ENCODE peak calls at places on chromosomes 4 and X, in ten cellular contexts. A is mesenchymal stem cell; R is lung; V is uterus; J is adipocyte; H is breast epithelium; Z is fibroblast of lung; G is DND-41; C is cardiac muscle cell; K is CD8-positive, alpha-beta memory T cell. O is an unnamed sample.
A peak's percentile ranks its signal among the peaks of the same experiment; 100 is the strongest.

GRCh38 chr4:84309191-84309590 is 189.9 kb downstream of the NKX6-1 start:
- DNase-seq in R (no peak), A (no peak), H (no peak), G (no peak), C (no peak), K (no peak), V (no peak), Z (no peak), J (no peak), O (no peak)

GRCh38 chr4:6591781-6592180 is 16.8 kb downstream of the MAN2B2 start:
- DNase-seq in R (no peak), V (no peak), K (no peak), H (no peak), A (no peak), Z (no peak), C (no peak), J (no peak), G (no peak), O (no peak)

GRCh38 chr4:139833131-139833930 is 167.7 kb downstream of the MGST2 start:
- DNase-seq in G (no peak), J (no peak), H (no peak), A (no peak), C (no peak), V (no peak), Z (no peak), R (no peak), K (no peak), O (no peak)

GRCh38 chrX:51420610-51421009 is 75.8 kb downstream of the NUDT11 start:
- DNase-seq in V (no peak), C (peak; percentile 59), G (peak; percentile 4), H (no peak), Z (peak; percentile 58), A (peak; percentile 18), R (no peak), J (peak; percentile 81), K (no peak), O (no peak)

GRCh38 chr4:56575820-56576429 is 70.3 kb downstream of the ARL9 start:
- DNase-seq in J (peak; percentile 76), C (peak; percentile 32), R (no peak), V (no peak), H (no peak), K (no peak), Z (peak; percentile 74), A (peak; percentile 65), G (no peak), O (no peak)

GRCh38 chr4:176575141-176575731 is 217.5 kb downstream of the VEGFC start:
- DNase-seq in C (no peak), A (peak; percentile 36), J (no peak), K (no peak), H (no peak), V (no peak), Z (peak; percentile 85), G (no peak), R (no peak), O (no peak)

GRCh38 chr4:160887668-160888067 is 1276.1 kb downstream of the FSTL5 start:
- DNase-seq in K (no peak), H (no peak), Z (no peak), A (no peak), R (no peak), G (no peak), C (no peak), V (no peak), J (no peak), O (no peak)

GRCh38 chr4:80005863-80006262 is 67.2 kb downstream of the ANTXR2 start:
- DNase-seq in A (peak; percentile 33), J (no peak), H (no peak), V (no peak), K (no peak), G (no peak), R (no peak), C (no peak), Z (no peak), O (no peak)

GRCh38 chrX:49071877-49072711 is 1.7 kb downstream of the PRAF2 start:
- DNase-seq in R (peak; percentile 85), Z (peak; percentile 79), J (peak; percentile 49), H (peak; percentile 76), C (no peak), G (no peak), V (peak; percentile 84), K (no peak), A (no peak), O (no peak)

GRCh38 chr4:100880012-100880411 is 362.2 kb upstream of the EMCN start:
- DNase-seq in K (no peak), J (no peak), C (peak; percentile 7), G (no peak), Z (no peak), A (no peak), H (no peak), V (no peak), R (no peak), O (no peak)

GRCh38 chr4:100462206-100462605 is 55.6 kb downstream of the EMCN start:
- DNase-seq in R (no peak), H (no peak), V (no peak), K (no peak), G (no peak), A (peak; percentile 69), C (no peak), J (peak; percentile 28), Z (peak; percentile 3), O (no peak)

GRCh38 chr4:66014146-66014765 is 344.0 kb upstream of the EPHA5 start:
- DNase-seq in C (peak; percentile 23), K (no peak), G (no peak), J (no peak), H (no peak), V (no peak), Z (no peak), A (no peak), R (no peak), O (no peak)

GRCh38 chr4:109703664-109704351 is 563 bp upstream of the CASP6 start:
- DNase-seq in J (peak; percentile 24), G (no peak), C (no peak), Z (peak; percentile 28), K (no peak), V (no peak), A (peak; percentile 28), R (no peak), H (no peak), O (no peak)

GRCh38 chr4:106494066-106494465 is 125.5 kb upstream of the GIMD1 start:
- DNase-seq in C (no peak), V (no peak), R (no peak), Z (peak; percentile 4), A (peak; percentile 6), G (no peak), J (peak; percentile 24), K (no peak), H (no peak), O (no peak)

DNA sequence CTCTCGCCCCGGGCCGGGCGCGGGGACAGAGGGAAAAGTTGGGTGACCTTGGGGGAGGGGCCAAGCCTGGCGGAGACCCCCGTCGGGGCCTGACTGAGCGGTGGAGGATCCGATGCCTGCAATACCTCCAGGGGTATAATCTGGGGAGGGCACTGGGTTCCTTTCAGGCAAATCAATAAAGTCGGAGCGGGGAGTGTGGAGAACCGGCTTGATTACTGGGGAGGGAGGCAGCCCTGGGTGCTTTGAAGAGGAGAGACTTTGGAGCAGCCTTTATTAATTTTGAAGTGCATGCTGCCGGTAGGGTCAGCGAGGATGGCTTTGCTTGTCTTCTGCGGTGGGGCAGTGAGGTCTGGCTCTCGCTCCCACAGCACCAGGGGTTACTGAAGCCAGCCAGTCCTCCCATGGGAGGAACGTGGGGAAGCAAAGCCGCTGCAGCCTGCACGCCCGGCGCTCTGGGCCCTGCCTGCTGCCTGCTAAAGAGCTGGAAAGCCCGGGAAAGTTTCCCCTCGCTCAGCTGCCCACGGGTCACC is 396 bp upstream of the LGI2 start:
- DNase-seq in H (no peak), C (peak; percentile 53), J (peak; percentile 21), A (peak; percentile 34), G (no peak), Z (peak; percentile 10), K (no peak), V (peak; percentile 43), R (no peak), O (no peak)
- H3K4me3 ChIP-seq in H (peak overlapping the region; percentile 79), C (peak overlapping the region; percentile 72), J (peak overlapping the region; percentile 73), A (peak overlapping the region; percentile 56), G (no peak overlapping the region), Z (no peak overlapping the region), K (no peak overlapping the region), V (peak overlapping the region; percentile 36), R (no peak overlapping the region), O (no peak overlapping the region)

GRCh38 chrX:55813150-55813549 is 95.6 kb downstream of the RRAGB start:
- DNase-seq in Z (no peak), R (no peak), J (no peak), C (no peak), G (no peak), H (no peak), V (no peak), A (no peak), K (no peak), O (no peak)
- H3K9me3 ChIP-seq in Z (no peaks in the 10 kb centered on the region), R (no peaks in the 10 kb centered on the region), J (peaks cover 5% of the 10 kb centered on the region), C (no peaks in the 10 kb centered on the region), G (no peaks in the 10 kb centered on the region), H (peaks cover 10% of the 10 kb centered on the region), V (no peaks in the 10 kb centered on the region), A (no peaks in the 10 kb centered on the region), K (no peaks in the 10 kb centered on the region), O (no peaks in the 10 kb centered on the region)

DNA sequence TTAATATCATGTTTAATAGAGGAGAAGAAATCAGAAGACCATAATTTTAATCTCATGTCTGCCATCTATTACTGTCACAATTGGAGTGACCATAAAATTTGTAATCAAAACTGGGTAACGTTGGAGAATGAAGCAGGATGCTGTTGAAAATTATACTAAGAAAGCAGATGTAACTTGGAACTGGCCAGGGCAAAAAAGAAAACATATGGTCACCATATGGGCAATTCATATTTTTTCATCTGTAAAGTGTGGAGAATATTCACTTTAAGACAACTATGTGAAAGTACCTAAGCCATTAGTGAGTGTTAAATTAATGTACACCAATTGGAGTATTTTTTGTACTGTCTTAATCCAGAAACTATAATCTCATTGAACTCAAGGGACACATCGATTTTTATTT is 1008.0 kb downstream of the GLUD2 start:
- DNase-seq in H (no peak), K (no peak), R (no peak), C (no peak), A (no peak), Z (no peak), G (no peak), J (peak; percentile 1), V (no peak), O (no peak)
- H3K4me1 ChIP-seq in H (no peaks in the 10 kb centered on the region), K (no peaks in the 10 kb centered on the region), R (no peaks in the 10 kb centered on the region), C (no peaks in the 10 kb centered on the region), A (no peaks in the 10 kb centered on the region), Z (no peaks in the 10 kb centered on the region), G (no peaks in the 10 kb centered on the region), J (no peaks in the 10 kb centered on the region), V (no peaks in the 10 kb centered on the region), O (no peaks in the 10 kb centered on the region)

DNA sequence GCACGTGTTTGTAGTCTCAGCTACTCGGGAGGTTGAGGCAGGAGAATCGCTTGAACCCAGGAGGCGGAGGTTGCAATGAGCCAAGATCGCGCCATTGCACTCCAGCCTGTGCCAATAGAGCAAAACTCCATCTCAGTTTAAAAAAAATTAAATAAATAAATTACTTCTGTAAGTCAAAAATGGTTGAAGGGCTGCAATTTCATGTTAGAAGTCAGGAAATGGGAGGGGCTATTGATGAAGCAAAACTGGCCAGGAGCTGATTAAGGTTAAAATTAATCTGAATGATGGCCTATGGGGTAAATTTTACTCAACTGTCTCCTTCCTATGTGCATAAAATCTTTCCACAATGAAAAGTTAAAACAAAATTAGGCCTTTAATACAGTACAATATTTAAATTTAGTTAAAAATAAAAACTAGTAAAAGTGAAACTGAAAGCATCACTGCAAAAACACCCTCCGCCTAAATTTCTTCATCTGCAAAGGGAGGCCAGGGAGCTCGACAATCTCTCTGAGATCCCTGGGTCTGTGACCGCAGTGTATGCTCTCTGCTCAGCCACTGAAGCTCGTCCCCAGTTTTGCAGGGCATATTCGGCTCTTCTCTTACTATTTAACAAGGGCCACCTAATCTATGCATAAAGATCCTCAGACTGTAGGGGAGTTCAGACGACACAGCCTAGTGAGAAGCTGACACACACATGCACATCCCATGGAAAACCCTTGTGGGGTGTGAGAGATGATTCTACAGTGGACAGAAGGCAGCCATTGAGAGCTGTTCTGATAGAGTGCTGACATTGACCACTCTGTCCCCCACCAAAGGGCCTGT is 57.2 kb downstream of the IRF2 start:
- DNase-seq in V (no peak), Z (peak; percentile 42), C (no peak), J (no peak), A (peak; percentile 52), H (no peak), R (no peak), K (peak; percentile 33), G (peak; percentile 79), O (peak; percentile 50)
- H3K4me3 ChIP-seq in V (no peak overlapping the region), Z (peak overlapping the region; percentile 34), C (no peak overlapping the region), J (peak overlapping the region; percentile 77), A (no peak overlapping the region), H (peak overlapping the region; percentile 56), R (no peak overlapping the region), K (peak overlapping the region; percentile 50), G (peak overlapping the region; percentile 3), O (peak overlapping the region; percentile 64)